ENCODE peak calls at places on chromosome 13, in five cellular contexts. T is tibial nerve, K is vagina, L is H9, I is GM23338. A is an unnamed sample.

GRCh38 chr13:40028446-40028845 is 373.0 kb downstream of the COG6 start:
- DNase-seq in K (no peak), I (no peak), T (no peak), L (no peak), A (no peak)

GRCh38 chr13:102226591-102226990 is 175.3 kb downstream of the FGF14 start:
- DNase-seq in I (no peak), T (no peak), K (no peak), L (no peak), A (no peak)

GRCh38 chr13:56720841-56721240 is 419.9 kb upstream of the PRR20A start:
- DNase-seq in L (no peak), K (no peak), T (no peak), I (peak), A (no peak)

GRCh38 chr13:22506286-22506685 is 674.5 kb upstream of the SGCG start:
- DNase-seq in K (no peak), I (no peak), T (no peak), L (no peak), A (no peak)

GRCh38 chr13:40502236-40502635 is 164.2 kb downstream of the FOXO1 start:
- DNase-seq in L (no peak), K (peak), T (no peak), I (no peak), A (no peak)

GRCh38 chr13:109412232-109412935 is 374.0 kb downstream of the IRS2 start:
- DNase-seq in L (peak), K (no peak), I (peak), T (no peak), A (no peak)

GRCh38 chr13:94301487-94301886 is 178.0 kb downstream of the DCT start:
- DNase-seq in L (no peak), K (no peak), I (no peak), T (no peak), A (no peak)

GRCh38 chr13:35479691-35480090 is 3.2 kb upstream of the MAB21L1 start:
- DNase-seq in T (no peak), K (no peak), I (no peak), L (no peak), A (no peak)

GRCh38 chr13:58302349-58302748 is 670.8 kb downstream of the PCDH17 start:
- DNase-seq in T (no peak), L (no peak), K (no peak), I (no peak), A (no peak)

GRCh38 chr13:111216166-111216960 is 101.3 kb downstream of the ARHGEF7 start:
- DNase-seq in L (peak), K (no peak), T (no peak), I (peak), A (peak)
- H3K27ac ChIP-seq in L (no peak), K (peak), T (peak), I (no peak), A (peak)

GRCh38 chr13:75442736-75443234 is 39.2 kb downstream of the TBC1D4 start:
- DNase-seq in I (no peak), T (no peak), K (no peak), L (no peak), A (no peak)
- H3K27ac ChIP-seq in I (no peak), T (no peak), K (no peak), L (no peak), A (no peak)

DNA sequence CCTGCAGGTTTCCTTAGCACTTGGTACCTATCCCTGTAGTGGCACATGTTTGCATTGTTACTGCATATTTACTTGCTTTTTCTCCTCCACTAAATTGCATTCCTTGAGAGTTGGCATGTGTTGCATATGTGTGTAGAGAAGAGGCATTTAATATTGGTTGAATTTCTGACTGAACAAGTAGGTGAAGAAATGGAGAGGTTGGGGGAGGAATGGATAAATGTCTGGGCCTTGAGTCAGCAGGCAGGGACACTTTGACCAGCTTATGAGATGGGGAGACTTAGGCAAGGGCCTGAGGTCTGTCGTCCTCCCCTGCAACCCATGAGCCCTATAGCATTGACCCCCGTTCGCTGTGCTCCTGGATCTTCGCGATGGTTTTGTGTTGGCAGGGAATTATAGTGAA is 2.0 kb upstream of the GPR18 start:
- DNase-seq in K (no peak), T (no peak), L (no peak), I (no peak), A (no peak)
- H3K27ac ChIP-seq in K (no peak), T (no peak), L (no peak), I (no peak), A (no peak)

DNA sequence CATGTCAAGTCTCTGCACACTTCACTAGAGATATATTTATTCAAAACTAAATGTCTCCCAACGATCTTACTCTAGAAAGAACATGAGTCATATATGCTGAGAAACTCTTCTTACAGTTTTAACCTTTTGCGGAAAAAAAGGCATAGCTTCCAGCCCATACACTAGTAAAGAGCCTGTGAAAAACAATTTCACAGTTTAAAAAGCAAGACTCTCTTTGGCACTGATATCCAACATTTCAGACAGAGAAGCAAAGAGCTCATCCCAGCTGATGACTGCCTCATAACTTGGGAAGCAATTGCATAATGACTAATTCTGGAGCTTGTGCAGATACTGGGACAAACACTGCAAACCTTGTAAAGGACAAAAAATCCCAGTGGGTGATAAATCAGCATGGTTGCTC is 88.0 kb downstream of the ENOX1 start:
- DNase-seq in K (no peak), L (no peak), I (no peak), T (no peak), A (no peak)
- H3K27ac ChIP-seq in K (peak), L (no peak), I (no peak), T (no peak), A (no peak)

GRCh38 chr13:25987987-25988386 is 63.8 kb downstream of the SHISA2 start:
- DNase-seq in I (no peak), T (no peak), K (no peak), L (no peak), A (no peak)

GRCh38 chr13:25980255-25980654 is 71.6 kb downstream of the SHISA2 start:
- DNase-seq in I (peak), L (peak), T (no peak), K (no peak), A (no peak)

GRCh38 chr13:25978961-25979360 is 72.9 kb downstream of the SHISA2 start:
- DNase-seq in I (no peak), L (no peak), T (no peak), K (no peak), A (no peak)

GRCh38 chr13:25981060-25981459 is 70.8 kb downstream of the SHISA2 start:
- DNase-seq in L (no peak), I (no peak), T (no peak), K (no peak), A (no peak)

DNA sequence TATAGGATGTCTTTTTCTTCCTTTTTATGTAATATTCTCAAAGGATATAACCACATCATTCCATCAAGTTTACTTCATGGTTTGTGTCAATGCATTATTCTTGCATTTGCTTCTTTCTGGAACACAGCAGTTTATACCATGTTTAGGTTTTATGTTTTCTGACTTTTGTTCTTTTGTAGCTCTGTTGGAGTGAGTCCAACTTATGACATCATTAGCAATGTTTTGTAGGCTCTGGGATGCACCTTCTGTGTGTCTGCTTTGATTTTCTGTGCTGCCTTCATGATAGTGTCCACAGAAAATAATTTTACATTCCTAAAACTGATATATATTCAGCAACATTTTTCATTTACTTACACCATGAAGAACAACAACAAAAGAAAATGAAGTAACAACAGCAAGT is 68.9 kb downstream of the SHISA2 start:
- DNase-seq in L (no peak), K (no peak), I (no peak), T (no peak), A (no peak)
- H3K27ac ChIP-seq in L (no peak), K (no peak), I (no peak), T (no peak), A (no peak)

DNA sequence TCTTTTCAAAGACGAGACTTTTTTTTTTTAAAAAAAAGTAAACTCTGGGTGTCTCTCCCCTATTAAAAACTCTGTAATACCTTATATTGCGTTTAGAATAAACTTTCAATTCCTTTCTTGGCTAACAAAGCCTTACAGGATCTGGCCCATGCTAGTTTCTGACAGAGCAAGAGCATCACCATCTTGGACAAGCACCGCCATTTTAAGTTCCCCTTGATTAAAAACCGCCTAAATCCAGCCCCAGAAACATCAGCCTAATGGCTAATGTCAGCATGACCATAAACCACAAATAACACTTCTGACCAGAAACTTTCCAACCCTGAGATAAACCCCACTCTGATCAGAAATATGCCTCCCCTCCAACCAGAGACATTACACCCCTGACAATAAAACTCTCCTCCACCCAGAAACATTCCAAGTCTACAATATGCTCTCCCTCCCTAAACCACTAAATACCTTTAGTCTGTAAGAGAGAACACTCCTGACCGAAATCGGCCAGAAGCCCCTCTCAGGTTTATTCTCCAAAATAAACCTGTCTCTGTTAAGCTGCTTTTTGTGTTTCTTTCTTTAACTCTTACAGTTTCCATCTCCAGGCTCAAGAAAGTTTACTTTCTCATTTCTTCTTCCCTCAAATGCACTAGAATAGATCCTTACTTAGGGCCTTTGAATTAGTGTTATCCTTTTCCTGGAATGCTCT is 1.6 kb upstream of the AKAP11 start:
- DNase-seq in I (no peak), L (no peak), K (no peak), T (no peak), A (no peak)
- H3K27ac ChIP-seq in I (no peak), L (no peak), K (no peak), T (no peak), A (no peak)

DNA sequence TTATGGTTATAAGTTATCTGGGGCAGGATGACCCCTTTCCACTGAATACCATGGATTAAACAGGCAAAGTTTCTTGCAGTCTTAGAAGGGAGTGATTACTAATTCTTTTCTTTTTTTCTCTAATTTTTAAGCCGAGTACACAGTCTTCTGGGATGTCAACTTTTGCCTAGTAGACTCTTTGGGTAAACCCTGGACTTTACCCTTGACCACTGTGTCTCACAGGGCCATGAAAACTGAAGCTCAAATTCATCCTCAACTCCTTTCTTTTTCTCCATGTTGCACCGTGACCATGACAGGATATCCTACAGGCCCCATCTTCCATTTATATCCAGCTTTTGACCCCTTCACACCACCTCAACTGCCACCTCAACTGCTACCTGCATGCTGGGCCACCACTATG is 51.8 kb downstream of the GJA3 start:
- DNase-seq in I (no peak), K (no peak), T (no peak), L (no peak), A (no peak)
- H3K27ac ChIP-seq in I (no peak), K (no peak), T (no peak), L (no peak), A (no peak)

DNA sequence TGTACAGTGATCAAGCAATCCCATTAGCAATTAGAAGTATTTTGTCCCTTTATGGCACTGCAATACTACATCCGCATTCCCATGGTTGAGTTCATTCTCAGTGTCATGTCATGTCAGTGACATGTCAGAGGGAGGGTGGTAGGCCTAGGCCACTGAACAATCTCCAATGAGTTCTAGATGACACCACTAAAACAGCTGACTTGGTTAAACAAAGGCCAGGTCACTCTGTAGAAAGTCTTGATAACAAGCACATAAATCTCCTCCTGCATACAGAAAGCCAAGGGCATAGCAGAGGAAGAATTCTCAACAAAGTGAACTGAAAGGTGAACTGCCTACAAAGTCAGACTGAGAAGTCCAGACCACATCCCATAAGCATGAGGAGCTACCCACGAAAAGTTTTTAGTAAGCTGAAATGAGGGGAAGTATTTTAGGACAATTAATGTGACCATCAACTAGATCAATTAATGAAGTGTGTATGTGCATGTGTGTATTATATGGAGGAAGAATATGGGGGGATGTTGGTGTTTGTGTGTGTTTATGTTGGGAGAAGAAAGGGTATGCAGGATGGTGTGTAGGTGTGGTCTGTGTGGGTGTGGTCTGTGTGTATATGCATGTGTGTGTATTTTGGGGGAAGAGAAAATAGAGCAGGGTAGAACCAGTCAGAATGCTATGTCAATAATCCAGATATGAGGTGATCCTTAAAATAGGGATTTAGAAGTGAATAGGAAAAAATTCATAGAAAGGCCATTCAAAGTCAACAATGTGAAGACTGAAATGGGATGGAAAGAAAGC is 67.7 kb downstream of the TBC1D4 start:
- DNase-seq in I (no peak), K (no peak), T (no peak), L (no peak), A (no peak)
- H3K27ac ChIP-seq in I (no peak), K (no peak), T (peak), L (no peak), A (no peak)

DNA sequence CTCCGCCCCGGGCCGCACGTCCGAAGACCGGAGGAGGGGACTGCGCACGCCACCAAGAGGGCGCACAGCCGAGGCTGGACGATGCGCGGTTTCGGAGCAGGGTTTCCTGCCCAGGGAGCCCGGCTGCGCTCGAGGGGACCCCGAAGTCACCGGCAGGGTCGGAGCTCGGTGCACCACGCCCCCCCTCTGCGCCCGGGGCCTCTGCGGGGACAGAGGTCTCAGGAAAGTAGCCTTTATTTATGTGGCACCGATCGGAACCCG is 108.9 kb upstream of the DOCK9 start:
- DNase-seq in K (no peak), T (no peak), L (peak), I (no peak), A (peak)
- H3K27ac ChIP-seq in K (peak), T (peak), L (no peak), I (no peak), A (peak)

DNA sequence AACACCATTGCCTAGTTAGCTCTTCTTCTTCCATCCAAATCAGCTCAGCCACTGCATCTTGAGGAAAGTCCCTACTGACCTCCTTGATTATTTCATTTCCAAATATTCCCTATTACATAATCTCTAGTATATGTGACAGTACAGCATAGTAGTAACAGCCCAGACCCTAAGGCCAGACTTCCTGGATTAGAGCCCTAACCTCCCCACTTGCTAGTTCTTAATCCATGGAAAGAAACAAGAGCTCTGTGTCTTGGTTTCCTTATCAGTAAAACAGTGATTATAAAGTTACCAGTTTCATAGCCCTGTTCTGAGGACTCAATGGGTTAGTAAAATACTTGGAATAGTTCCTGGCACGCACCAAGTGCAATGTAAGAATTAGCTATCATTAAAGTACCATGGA is 153.0 kb downstream of the RAP2A start:
- DNase-seq in K (no peak), T (no peak), I (no peak), L (no peak), A (no peak)
- H3K27ac ChIP-seq in K (no peak), T (no peak), I (no peak), L (no peak), A (no peak)

A was measured in DND-41.